ENCODE peak calls at places on chromosomes 5 and 9, in four cellular contexts. One of them, this sample, is unnamed. For H3K36me3, the result is how much of the 10 kb centered on the place peaks cover.

GRCh38 chr5:8320244-8320643 is 451.3 kb downstream of the MTRR start:
- DNase-seq in heart left ventricle: no peak
- DNase-seq in CD8-positive, alpha-beta memory T cell: no peak
- DNase-seq in cardiac muscle cell: no peak
- DNase-seq in this sample: no peak

GRCh38 chr5:73654171-73654811 is 28.3 kb downstream of the ARHGEF28 start:
- DNase-seq in heart left ventricle: no peak
- DNase-seq in CD8-positive, alpha-beta memory T cell: no peak
- DNase-seq in cardiac muscle cell: no peak
- DNase-seq in this sample: no peak

GRCh38 chr5:109956884-109957283 is 267.2 kb downstream of the MAN2A1 start:
- DNase-seq in heart left ventricle: no peak
- DNase-seq in CD8-positive, alpha-beta memory T cell: no peak
- DNase-seq in cardiac muscle cell: no peak
- DNase-seq in this sample: no peak

GRCh38 chr5:150789943-150790611 is 11.5 kb downstream of the SMIM3 start:
- DNase-seq in heart left ventricle: no peak
- DNase-seq in CD8-positive, alpha-beta memory T cell: peak
- DNase-seq in cardiac muscle cell: no peak
- DNase-seq in this sample: peak

GRCh38 chr5:99077254-99077640 is 148.4 kb upstream of the CHD1 start:
- DNase-seq in heart left ventricle: no peak
- DNase-seq in CD8-positive, alpha-beta memory T cell: no peak
- DNase-seq in cardiac muscle cell: no peak
- DNase-seq in this sample: no peak

GRCh38 chr5:57422993-57423392 is 59.6 kb downstream of the ACTBL2 start:
- DNase-seq in heart left ventricle: peak
- DNase-seq in CD8-positive, alpha-beta memory T cell: no peak
- DNase-seq in cardiac muscle cell: no peak
- DNase-seq in this sample: no peak

GRCh38 chr5:95331358-95331757 is 46.5 kb upstream of the MCTP1 start:
- DNase-seq in heart left ventricle: no peak
- DNase-seq in CD8-positive, alpha-beta memory T cell: no peak
- DNase-seq in cardiac muscle cell: no peak
- DNase-seq in this sample: no peak

GRCh38 chr9:92978345-92978875 is 31.1 kb downstream of the FGD3 start:
- DNase-seq in heart left ventricle: no peak
- DNase-seq in CD8-positive, alpha-beta memory T cell: no peak
- DNase-seq in cardiac muscle cell: no peak
- DNase-seq in this sample: peak

GRCh38 chr9:6538666-6539071 is 106.9 kb downstream of the GLDC start:
- DNase-seq in heart left ventricle: no peak
- DNase-seq in CD8-positive, alpha-beta memory T cell: no peak
- DNase-seq in cardiac muscle cell: no peak
- DNase-seq in this sample: no peak

GRCh38 chr5:115209279-115209678 is 39.6 kb upstream of the TRIM36 start:
- DNase-seq in heart left ventricle: peak
- DNase-seq in CD8-positive, alpha-beta memory T cell: no peak
- DNase-seq in cardiac muscle cell: no peak
- DNase-seq in this sample: peak

GRCh38 chr5:73506459-73506955 is 8.3 kb downstream of the BTF3 start:
- DNase-seq in heart left ventricle: no peak
- DNase-seq in CD8-positive, alpha-beta memory T cell: no peak
- DNase-seq in cardiac muscle cell: no peak
- DNase-seq in this sample: no peak

GRCh38 chr9:137797206-137798120 is 80.1 kb upstream of the CACNA1B start:
- DNase-seq in heart left ventricle: no peak
- DNase-seq in CD8-positive, alpha-beta memory T cell: no peak
- DNase-seq in cardiac muscle cell: no peak
- DNase-seq in this sample: no peak

GRCh38 chr9:4334439-4334838 is 34.6 kb upstream of the GLIS3 start:
- DNase-seq in heart left ventricle: peak
- DNase-seq in CD8-positive, alpha-beta memory T cell: no peak
- DNase-seq in cardiac muscle cell: no peak
- DNase-seq in this sample: no peak

DNA sequence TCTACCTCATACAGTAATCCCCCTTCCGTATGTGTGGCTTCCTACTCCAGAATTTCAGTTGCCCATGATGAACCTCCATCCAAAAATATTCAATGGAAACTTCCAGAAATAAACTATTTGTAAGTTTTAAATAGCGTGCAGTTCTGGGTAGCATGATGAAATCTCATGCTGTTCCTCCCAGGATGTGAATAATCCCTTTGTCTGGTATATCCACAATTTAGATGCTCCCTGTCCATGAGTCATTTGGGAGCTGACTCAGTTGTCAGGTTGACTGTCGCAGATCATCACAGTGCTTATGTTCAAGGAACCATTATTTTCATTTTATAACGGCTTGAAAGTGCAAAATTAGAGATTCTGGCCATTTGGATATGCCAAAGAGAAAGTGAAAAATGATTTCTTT is 290.1 kb upstream of the CDH9 start:
- DNase-seq in heart left ventricle: no peak
- DNase-seq in CD8-positive, alpha-beta memory T cell: no peak
- DNase-seq in cardiac muscle cell: no peak
- DNase-seq in this sample: no peak
- H3K36me3 ChIP-seq in heart left ventricle: under half
- H3K36me3 ChIP-seq in CD8-positive, alpha-beta memory T cell: under half
- H3K36me3 ChIP-seq in cardiac muscle cell: under half
- H3K36me3 ChIP-seq in this sample: under half

DNA sequence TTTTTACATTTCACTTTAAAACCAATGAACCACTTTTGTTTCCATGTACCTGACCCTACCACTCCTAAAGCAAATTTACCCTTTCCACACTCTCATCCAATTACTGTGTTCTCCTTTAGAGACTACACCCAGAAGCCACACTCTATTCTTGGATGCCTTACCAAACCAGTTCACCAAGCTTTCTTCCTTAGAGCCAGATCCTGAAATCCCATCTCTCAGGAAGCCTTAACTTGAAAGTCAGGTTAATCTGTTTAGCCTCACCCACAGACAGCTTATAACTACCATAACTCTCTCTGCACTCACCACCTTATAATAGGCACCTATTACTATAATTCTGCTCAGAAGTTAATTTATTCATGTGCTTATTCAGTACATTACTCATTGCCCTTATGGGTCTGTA is 4.3 kb downstream of the CSNK1A1 start:
- DNase-seq in heart left ventricle: no peak
- DNase-seq in CD8-positive, alpha-beta memory T cell: no peak
- DNase-seq in cardiac muscle cell: no peak
- DNase-seq in this sample: no peak
- H3K36me3 ChIP-seq in heart left ventricle: half or more
- H3K36me3 ChIP-seq in CD8-positive, alpha-beta memory T cell: under half
- H3K36me3 ChIP-seq in cardiac muscle cell: under half
- H3K36me3 ChIP-seq in this sample: under half

GRCh38 chr9:21549251-21549765 is 67.2 kb upstream of the IFNE start:
- DNase-seq in heart left ventricle: no peak
- DNase-seq in CD8-positive, alpha-beta memory T cell: no peak
- DNase-seq in cardiac muscle cell: no peak
- DNase-seq in this sample: no peak

GRCh38 chr9:21543187-21543586 is 61.1 kb upstream of the IFNE start:
- DNase-seq in heart left ventricle: no peak
- DNase-seq in CD8-positive, alpha-beta memory T cell: no peak
- DNase-seq in cardiac muscle cell: no peak
- DNase-seq in this sample: no peak

GRCh38 chr9:21549890-21550289 is 67.8 kb upstream of the IFNE start:
- DNase-seq in heart left ventricle: no peak
- DNase-seq in CD8-positive, alpha-beta memory T cell: no peak
- DNase-seq in cardiac muscle cell: no peak
- DNase-seq in this sample: no peak

GRCh38 chr9:21550392-21550791 is 68.3 kb upstream of the IFNE start:
- DNase-seq in heart left ventricle: no peak
- DNase-seq in CD8-positive, alpha-beta memory T cell: no peak
- DNase-seq in cardiac muscle cell: no peak
- DNase-seq in this sample: no peak

DNA sequence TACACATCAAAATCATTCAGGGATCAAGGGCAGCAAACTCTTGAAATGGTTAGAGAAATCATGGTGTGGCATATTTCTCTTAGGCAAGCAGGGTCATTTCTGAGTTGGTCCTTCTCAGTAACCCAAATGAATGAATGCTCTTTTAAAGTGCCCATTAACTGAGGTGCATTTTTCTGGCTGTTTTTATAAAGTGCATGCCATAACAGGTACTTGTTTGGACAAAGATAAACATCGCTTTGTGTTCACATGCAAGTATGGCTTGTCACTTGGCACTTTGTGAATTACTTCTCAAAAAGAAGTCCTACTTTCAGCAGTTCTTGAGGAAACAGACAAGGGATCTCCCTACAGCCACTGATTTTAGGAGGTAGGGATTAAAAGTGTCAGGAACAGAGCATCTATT is 64.8 kb upstream of the IFNE start:
- DNase-seq in heart left ventricle: no peak
- DNase-seq in CD8-positive, alpha-beta memory T cell: no peak
- DNase-seq in cardiac muscle cell: no peak
- DNase-seq in this sample: no peak
- H3K36me3 ChIP-seq in heart left ventricle: under half
- H3K36me3 ChIP-seq in CD8-positive, alpha-beta memory T cell: under half
- H3K36me3 ChIP-seq in cardiac muscle cell: under half
- H3K36me3 ChIP-seq in this sample: under half

DNA sequence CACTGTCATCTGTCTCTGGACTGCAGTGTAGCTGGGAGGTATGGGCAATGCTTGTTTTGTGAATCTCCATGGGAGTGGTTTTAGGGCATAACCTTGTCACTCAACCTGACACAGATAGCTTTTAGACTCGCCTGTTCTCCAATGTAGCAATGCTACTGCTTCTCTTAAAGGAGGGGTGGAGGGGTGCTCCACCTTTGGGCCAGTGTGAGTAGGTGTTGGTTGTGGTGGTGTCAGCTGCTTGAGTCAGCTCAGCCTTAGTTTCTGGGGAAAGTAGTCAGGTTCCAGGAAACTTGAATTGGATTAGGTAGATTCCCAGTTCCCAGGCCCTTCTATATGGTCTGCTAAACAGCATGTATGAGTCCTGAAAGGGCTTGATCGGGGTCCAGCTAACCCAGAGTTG is 91.2 kb upstream of the PLPPR1 start:
- DNase-seq in heart left ventricle: no peak
- DNase-seq in CD8-positive, alpha-beta memory T cell: no peak
- DNase-seq in cardiac muscle cell: no peak
- DNase-seq in this sample: no peak
- H3K36me3 ChIP-seq in heart left ventricle: under half
- H3K36me3 ChIP-seq in CD8-positive, alpha-beta memory T cell: under half
- H3K36me3 ChIP-seq in cardiac muscle cell: under half
- H3K36me3 ChIP-seq in this sample: under half

DNA sequence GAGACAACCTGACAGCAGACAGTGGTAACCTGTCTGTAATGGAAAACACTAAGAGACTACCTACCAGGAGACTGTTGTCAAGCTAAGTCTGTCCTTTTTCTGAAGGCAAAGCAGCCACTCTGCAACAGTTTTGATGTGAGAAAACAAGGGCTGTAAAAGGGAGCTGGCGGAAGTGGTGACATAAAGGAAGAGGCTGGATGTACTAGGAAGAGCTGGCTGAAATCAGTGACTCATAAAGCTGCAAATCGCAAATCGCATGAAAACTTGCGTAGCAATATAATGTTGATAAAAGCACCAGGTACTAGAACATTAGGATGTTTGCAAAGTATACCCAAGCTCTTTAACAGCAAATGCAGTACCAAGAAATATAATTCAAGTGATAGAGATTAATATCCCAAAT is 1.4 kb downstream of the NSUN2 start:
- DNase-seq in heart left ventricle: no peak
- DNase-seq in CD8-positive, alpha-beta memory T cell: no peak
- DNase-seq in cardiac muscle cell: no peak
- DNase-seq in this sample: no peak
- H3K36me3 ChIP-seq in heart left ventricle: under half
- H3K36me3 ChIP-seq in CD8-positive, alpha-beta memory T cell: under half
- H3K36me3 ChIP-seq in cardiac muscle cell: under half
- H3K36me3 ChIP-seq in this sample: under half

This sample was measured in CD8-positive, alpha-beta T cell.